ENCODE peak calls at places on chromosomes 4 and X, in ten cellular contexts. G, Z, P, I, L, H, W, O, Y and X are unnamed samples.

GRCh38 chrX:54030329-54030728 is 13.9 kb downstream of the PHF8 start:
- DNase-seq in G (no peak), Z (no peak), P (no peak), I (no peak), L (no peak), H (peak), W (no peak), O (no peak), Y (no peak), X (no peak)

GRCh38 chr4:54152846-54153600 is 53.1 kb downstream of the GSX2 start:
- DNase-seq in G (no peak), Z (no peak), P (no peak), I (no peak), L (no peak), H (no peak), W (peak), O (no peak), Y (no peak), X (no peak)

GRCh38 chr4:105991726-105992125 is 96.5 kb downstream of the NPNT start:
- DNase-seq in G (no peak), Z (no peak), P (no peak), I (no peak), L (no peak), H (no peak), W (no peak), O (no peak), Y (no peak), X (no peak)

GRCh38 chrX:38045697-38046096 is 39.3 kb downstream of the SYTL5 start:
- DNase-seq in G (no peak), Z (no peak), P (no peak), I (no peak), L (no peak), H (no peak), W (no peak), O (peak), Y (no peak), X (no peak)

GRCh38 chr4:2286904-2287593 is 25.1 kb upstream of the MXD4 start:
- DNase-seq in G (no peak), Z (no peak), P (no peak), I (no peak), L (no peak), H (no peak), W (no peak), O (no peak), Y (no peak), X (no peak)

GRCh38 chr4:146244496-146244895 is 30.2 kb downstream of the REELD1 start:
- DNase-seq in G (no peak), Z (no peak), P (no peak), I (no peak), L (no peak), H (no peak), W (no peak), O (no peak), Y (no peak), X (no peak)

GRCh38 chr4:70902577-70903281 is 560 bp downstream of the MOB1B start:
- DNase-seq in G (no peak), Z (no peak), P (no peak), I (peak), L (no peak), H (peak), W (peak), O (peak), Y (peak), X (peak)

GRCh38 chrX:3962511-3963350 is 249.3 kb upstream of the PRKX start:
- DNase-seq in G (no peak), Z (no peak), P (no peak), I (peak), L (no peak), H (no peak), W (peak), O (peak), Y (no peak), X (peak)

GRCh38 chr4:121144021-121144420 is 20.1 kb downstream of the TNIP3 start:
- DNase-seq in G (no peak), Z (no peak), P (no peak), I (no peak), L (no peak), H (no peak), W (no peak), O (no peak), Y (no peak), X (no peak)

GRCh38 chr4:109994415-109994827 is 81.7 kb downstream of the EGF start:
- DNase-seq in G (no peak), Z (no peak), P (no peak), I (no peak), L (no peak), H (no peak), W (no peak), O (no peak), Y (no peak), X (no peak)

GRCh38 chrX:111869639-111870034 is 6.3 kb upstream of the TRPC5OS start:
- DNase-seq in G (no peak), Z (no peak), P (no peak), I (peak), L (no peak), H (peak), W (peak), O (peak), Y (no peak), X (peak)

GRCh38 chr4:80006935-80007744 is 65.9 kb downstream of the ANTXR2 start:
- DNase-seq in G (no peak), Z (no peak), P (no peak), I (no peak), L (no peak), H (no peak), W (peak), O (no peak), Y (no peak), X (no peak)

GRCh38 chrX:9786839-9787635 is 808 bp downstream of the SHROOM2 start:
- DNase-seq in G (no peak), Z (no peak), P (no peak), I (no peak), L (peak), H (no peak), W (no peak), O (no peak), Y (no peak), X (no peak)

GRCh38 chrX:122087353-122087752 is 1039.9 kb downstream of the GLUD2 start:
- DNase-seq in G (no peak), Z (no peak), P (no peak), I (peak), L (no peak), H (no peak), W (peak), O (no peak), Y (no peak), X (no peak)